ENCODE peak calls at places on chromosomes 7 and 10, in eight cellular contexts. Y is H1, C is keratinocyte, X is ovary, Z is testis, L is mammary epithelial cell, A is uterus, W is hepatocyte. B is an unnamed sample.

GRCh38 chr7:11833431-11833830 is 1.4 kb upstream of the THSD7A start:
- DNase-seq in Y (no peak), C (no peak), X (no peak), Z (no peak), L (no peak), A (no peak), W (no peak), B (no peak)

GRCh38 chr7:106768324-106768751 is 96.7 kb upstream of the PIK3CG start:
- DNase-seq in Y (no peak), C (no peak), X (no peak), Z (no peak), L (no peak), A (no peak), W (no peak), B (no peak)

GRCh38 chr10:132849546-132850031 is 63.6 kb upstream of the NKX6-2 start:
- DNase-seq in Y (no peak), C (no peak), X (no peak), Z (peak; percentile 10), L (no peak), A (no peak), W (no peak), B (no peak)

GRCh38 chr7:36128448-36129047 is 24.5 kb upstream of the EEPD1 start:
- DNase-seq in Y (no peak), C (no peak), X (peak; percentile 78), Z (peak; percentile 60), L (peak; percentile 83), A (peak; percentile 84), W (peak; percentile 67), B (peak; percentile 94)

GRCh38 chr10:97816609-97817008 is 33.0 kb upstream of the GOLGA7B start:
- DNase-seq in Y (no peak), C (no peak), X (no peak), Z (no peak), L (no peak), A (no peak), W (no peak), B (no peak)

GRCh38 chr7:6403907-6404306 is 43.8 kb downstream of the DAGLB start:
- DNase-seq in Y (no peak), C (peak; percentile 68), X (no peak), Z (no peak), L (peak; percentile 82), A (no peak), W (no peak), B (no peak)

GRCh38 chr7:1844336-1844955 is 174.4 kb downstream of the ELFN1 start:
- DNase-seq in Y (no peak), C (no peak), X (no peak), Z (no peak), L (no peak), A (no peak), W (no peak), B (no peak)

GRCh38 chr7:31850601-31851000 is 163.6 kb downstream of the PPP1R17 start:
- DNase-seq in Y (no peak), C (no peak), X (no peak), Z (no peak), L (no peak), A (no peak), W (no peak), B (no peak)

GRCh38 chr7:150378115-150378852 is 846 bp upstream of the ZNF775 start:
- DNase-seq in Y (peak; percentile 88), C (peak; percentile 60), X (peak; percentile 73), Z (no peak), L (no peak), A (peak; percentile 67), W (peak; percentile 84), B (peak; percentile 92)

GRCh38 chr7:17915796-17916195 is 24.5 kb downstream of the SNX13 start:
- DNase-seq in Y (no peak), C (no peak), X (no peak), Z (no peak), L (no peak), A (no peak), W (no peak), B (no peak)

GRCh38 chr7:17915168-17915567 is 25.1 kb downstream of the SNX13 start:
- DNase-seq in Y (no peak), C (no peak), X (no peak), Z (no peak), L (no peak), A (no peak), W (no peak), B (no peak)

GRCh38 chr7:17912536-17913235 is 27.6 kb downstream of the SNX13 start:
- DNase-seq in Y (no peak), C (no peak), X (peak; percentile 3), Z (no peak), L (no peak), A (no peak), W (no peak), B (no peak)

GRCh38 chr7:17912050-17912449 is 28.2 kb downstream of the SNX13 start:
- DNase-seq in Y (no peak), C (no peak), X (no peak), Z (no peak), L (no peak), A (no peak), W (no peak), B (no peak)

DNA sequence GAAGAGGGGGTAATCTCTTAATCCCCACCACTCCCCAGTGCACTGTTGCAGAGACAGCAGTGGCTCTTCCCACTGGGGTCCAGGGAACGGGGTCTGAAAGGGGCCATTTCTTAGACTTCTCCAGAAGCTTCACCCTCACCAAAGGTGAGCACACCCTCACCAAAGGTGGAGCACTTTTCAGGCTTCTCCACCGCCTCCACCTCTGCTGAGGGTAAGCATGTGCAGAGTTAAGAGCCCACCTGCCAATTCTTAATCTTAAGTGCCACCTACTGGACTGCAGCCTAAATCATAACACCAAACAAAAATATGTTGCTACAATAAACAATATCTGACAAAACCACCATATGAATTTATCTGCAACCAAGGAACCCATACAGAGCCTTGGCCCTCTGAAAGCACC is 27.0 kb downstream of the SNX13 start:
- DNase-seq in Y (no peak), C (no peak), X (no peak), Z (no peak), L (no peak), A (no peak), W (no peak), B (no peak)
- H3K4me3 ChIP-seq in Y (no peak overlapping the region), C (no peak overlapping the region), X (no peak overlapping the region), Z (no peak overlapping the region), L (no peak overlapping the region), A (no peak overlapping the region), W (no peak overlapping the region), B (no peak overlapping the region)

DNA sequence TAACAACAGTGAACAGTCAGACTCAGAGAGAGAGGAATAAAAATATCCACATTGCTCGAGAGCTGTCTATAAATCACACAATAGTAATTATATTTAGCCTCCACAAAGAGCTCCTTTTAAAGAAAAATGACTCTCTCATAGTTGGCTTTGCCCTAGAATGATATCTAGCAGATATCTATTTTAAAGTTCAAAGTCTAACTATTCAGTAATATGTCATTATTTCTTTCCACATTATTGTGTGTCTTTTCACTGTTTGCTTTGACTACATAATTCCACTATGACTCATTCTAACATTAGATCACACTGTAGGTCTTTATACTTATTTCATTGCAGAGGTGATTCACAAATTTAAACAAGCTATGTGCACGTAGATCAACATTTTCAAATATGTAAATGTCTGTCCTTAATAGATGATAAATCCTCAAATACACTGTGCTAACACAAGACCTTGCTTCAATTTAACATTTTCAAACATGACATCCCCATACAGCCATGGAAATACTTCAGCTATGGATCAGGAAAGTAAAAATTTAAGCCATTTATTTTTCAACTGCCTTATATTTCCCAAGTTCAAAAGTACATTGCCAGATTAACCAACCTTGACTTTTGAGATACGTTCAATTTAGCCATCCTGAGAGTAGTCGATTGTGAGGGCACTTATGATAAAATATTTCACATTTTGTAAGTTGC is 99.9 kb upstream of the AKR1E2 start:
- DNase-seq in Y (no peak), C (peak; percentile 55), X (no peak), Z (no peak), L (peak; percentile 89), A (no peak), W (peak; percentile 32), B (no peak)
- H3K9me3 ChIP-seq in Y (no peaks in the 10 kb centered on the region), C (no peaks in the 10 kb centered on the region), X (no peaks in the 10 kb centered on the region), Z (no peaks in the 10 kb centered on the region), L (peaks cover 2% of the 10 kb centered on the region), A (no peaks in the 10 kb centered on the region), W (no peaks in the 10 kb centered on the region), B (no peaks in the 10 kb centered on the region)

DNA sequence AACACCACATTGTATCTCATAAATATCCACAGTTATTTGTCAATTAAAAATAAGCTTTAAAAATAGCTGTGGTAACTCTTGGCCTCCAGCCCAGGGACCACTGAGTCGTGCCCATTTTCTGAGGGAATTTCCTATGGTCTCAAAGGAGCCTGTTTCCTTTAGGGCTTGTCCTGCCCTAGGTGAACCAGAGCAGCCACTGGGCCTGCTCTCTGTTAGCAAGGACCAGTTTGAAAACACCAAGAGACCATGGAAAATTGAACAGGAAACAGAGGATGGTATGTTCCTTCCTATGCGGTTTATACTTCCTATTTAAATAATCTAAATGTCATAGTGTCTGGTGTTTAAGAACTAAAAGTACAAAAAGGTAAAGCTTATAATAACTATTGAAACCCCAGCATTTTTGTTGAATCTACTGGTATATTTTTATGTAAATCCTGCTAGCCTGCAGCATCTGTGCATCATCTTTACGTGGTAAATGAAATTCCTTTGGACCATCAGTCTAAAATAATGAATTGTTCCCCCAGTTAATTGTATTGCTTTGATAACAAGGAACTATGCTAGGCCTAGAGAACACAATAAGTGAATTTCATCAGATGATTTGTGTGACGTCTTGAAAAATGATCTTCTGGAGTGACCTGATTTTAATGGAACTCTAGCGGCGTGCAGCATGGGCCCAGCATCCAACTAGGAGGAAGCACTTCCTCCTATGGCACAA is 333.7 kb downstream of the GFRA1 start:
- DNase-seq in Y (no peak), C (no peak), X (no peak), Z (no peak), L (no peak), A (no peak), W (no peak), B (no peak)
- H3K27ac ChIP-seq in Y (no peak overlapping the region), C (no peak overlapping the region), X (no peak overlapping the region), Z (no peak overlapping the region), L (no peak overlapping the region), A (no peak overlapping the region), W (no peak overlapping the region), B (no peak overlapping the region)

GRCh38 chr10:123868058-123868995 is 23.3 kb downstream of the CPXM2 start:
- DNase-seq in Y (no peak), C (no peak), X (no peak), Z (no peak), L (peak; percentile 39), A (no peak), W (peak; percentile 69), B (no peak)

GRCh38 chr10:123865350-123865749 is 26.3 kb downstream of the CPXM2 start:
- DNase-seq in Y (no peak), C (no peak), X (no peak), Z (no peak), L (no peak), A (no peak), W (no peak), B (no peak)

GRCh38 chr10:123865880-123866279 is 25.7 kb downstream of the CPXM2 start:
- DNase-seq in Y (no peak), C (no peak), X (no peak), Z (no peak), L (no peak), A (no peak), W (no peak), B (no peak)

GRCh38 chr10:123869015-123869414 is 22.6 kb downstream of the CPXM2 start:
- DNase-seq in Y (no peak), C (no peak), X (no peak), Z (no peak), L (no peak), A (no peak), W (no peak), B (no peak)

DNA sequence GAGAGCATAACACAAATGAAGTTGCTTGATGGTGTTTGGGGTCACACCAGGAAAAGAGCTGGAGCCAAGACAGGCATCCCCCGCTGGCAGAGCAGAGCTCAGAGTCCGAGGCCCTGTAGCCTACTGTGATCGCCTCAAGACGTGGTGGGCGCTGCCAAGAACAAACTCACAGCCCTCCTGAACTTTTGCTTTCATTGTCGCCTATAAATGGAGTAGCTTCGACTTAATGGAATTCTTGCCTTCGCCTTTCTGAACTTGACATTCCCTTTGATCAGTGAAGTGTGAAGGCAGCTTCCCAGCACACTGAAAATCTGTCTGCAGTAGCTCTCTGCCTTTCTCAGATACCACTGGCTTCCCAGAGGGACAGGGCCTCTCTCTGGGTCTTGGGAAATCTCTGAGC is 21.3 kb downstream of the CPXM2 start:
- DNase-seq in Y (no peak), C (no peak), X (no peak), Z (no peak), L (no peak), A (no peak), W (no peak), B (no peak)
- H3K4me3 ChIP-seq in Y (no peak overlapping the region), C (no peak overlapping the region), X (no peak overlapping the region), Z (no peak overlapping the region), L (no peak overlapping the region), A (no peak overlapping the region), W (no peak overlapping the region), B (no peak overlapping the region)

B was measured in esophagus muscularis mucosa.